ENCODE peak calls at places on chromosomes 6 and 20, in eight cellular contexts. S is effector memory CD4-positive, alpha-beta T cell; G is heart left ventricle; P is lung; Y is heart right ventricle; B is psoas muscle; J is GM12878; D is tibial nerve. N is an unnamed sample.

GRCh38 chr20:34525709-34526416 is 9.6 kb downstream of the DYNLRB1 start:
- DNase-seq in P (peak; percentile 86), D (peak; percentile 61), Y (peak; percentile 65), G (peak; percentile 87), B (peak; percentile 86), S (no peak), J (no peak), N (peak; percentile 95)

GRCh38 chr20:34888468-34888867 is 12.1 kb downstream of the ACSS2 start:
- DNase-seq in Y (no peak), S (no peak), B (no peak), J (no peak), G (no peak), P (no peak), D (no peak), N (no peak)

GRCh38 chr20:23404196-23404595 is 17.1 kb downstream of the NAPB start:
- DNase-seq in B (no peak), P (no peak), D (no peak), S (no peak), Y (no peak), G (no peak), J (no peak), N (no peak)

GRCh38 chr6:146358341-146359046 is 185.1 kb upstream of the RAB32 start:
- DNase-seq in B (no peak), J (no peak), D (no peak), Y (no peak), G (no peak), S (no peak), P (no peak), N (no peak)

GRCh38 chr20:57361517-57361916 is 10.5 kb downstream of the RAE1 start:
- DNase-seq in B (no peak), S (no peak), Y (no peak), J (no peak), G (no peak), D (no peak), P (no peak), N (no peak)

GRCh38 chr6:45555981-45556771 is 178.4 kb upstream of the SUPT3H start:
- DNase-seq in S (no peak), G (no peak), Y (no peak), B (no peak), P (no peak), J (no peak), D (no peak), N (peak; percentile 73)

GRCh38 chr20:34750484-34750883 is 46.3 kb downstream of the TP53INP2 start:
- DNase-seq in P (no peak), Y (no peak), D (no peak), S (no peak), J (no peak), G (no peak), B (no peak), N (no peak)

GRCh38 chr6:10312445-10312844 is 102.4 kb downstream of the TFAP2A start:
- DNase-seq in D (no peak), J (no peak), Y (no peak), B (no peak), S (no peak), P (no peak), G (no peak), N (no peak)

GRCh38 chr20:8571660-8572059 is 439.6 kb downstream of the PLCB1 start:
- DNase-seq in J (no peak), S (no peak), B (no peak), Y (no peak), G (no peak), D (no peak), P (no peak), N (no peak)

GRCh38 chr6:68649669-68650068 is 14.6 kb downstream of the ADGRB3 start:
- DNase-seq in Y (no peak), P (no peak), B (no peak), S (no peak), G (no peak), J (no peak), D (no peak), N (no peak)

GRCh38 chr6:37551867-37552266 is 52.2 kb upstream of the CCDC167 start:
- DNase-seq in J (no peak), Y (no peak), P (no peak), S (no peak), G (no peak), B (no peak), D (no peak), N (no peak)

GRCh38 chr6:10309826-10310405 is 105.0 kb downstream of the TFAP2A start:
- DNase-seq in Y (no peak), B (no peak), P (no peak), D (no peak), J (no peak), S (no peak), G (no peak), N (no peak)

GRCh38 chr20:33709905-33710541 is 10.1 kb downstream of the PXMP4 start:
- DNase-seq in J (no peak), G (no peak), B (no peak), S (no peak), Y (no peak), D (no peak), P (no peak), N (no peak)

GRCh38 chr20:45423700-45424099 is 7.8 kb downstream of the PIGT start:
- DNase-seq in D (no peak), J (no peak), G (no peak), B (no peak), P (no peak), S (no peak), Y (no peak), N (no peak)

GRCh38 chr6:25041676-25042598 is 106.2 kb upstream of the RIPOR2 start:
- DNase-seq in J (no peak), P (no peak), G (no peak), Y (no peak), D (no peak), B (no peak), S (peak; percentile 49), N (no peak)

GRCh38 chr20:5119435-5120188 is at the start of gene PCNA:
- DNase-seq in Y (peak; percentile 97), D (peak; percentile 97), B (peak; percentile 98), J (peak; percentile 90), P (peak; percentile 97), S (peak; percentile 93), G (peak; percentile 98), N (peak; percentile 99)

GRCh38 chr6:165231581-165232276 is 77.7 kb downstream of the C6orf118 start:
- DNase-seq in S (no peak), P (no peak), Y (no peak), D (no peak), G (peak; percentile 31), J (no peak), B (no peak), N (no peak)

GRCh38 chr6:43516367-43516696 is 394 bp downstream of the YIPF3 start:
- DNase-seq in P (no peak), D (no peak), B (no peak), G (no peak), J (no peak), S (no peak), Y (no peak), N (no peak)

GRCh38 chr6:133689863-133690262 is 199.1 kb upstream of the TCF21 start:
- DNase-seq in P (no peak), D (no peak), S (no peak), J (no peak), B (no peak), G (no peak), Y (no peak), N (no peak)

GRCh38 chr6:133697666-133698065 is 191.2 kb upstream of the TCF21 start:
- DNase-seq in J (no peak), Y (no peak), S (no peak), P (no peak), D (no peak), B (no peak), G (no peak), N (no peak)

GRCh38 chr6:133698272-133698671 is 190.6 kb upstream of the TCF21 start:
- DNase-seq in J (no peak), Y (no peak), B (no peak), D (no peak), S (no peak), P (no peak), G (no peak), N (no peak)

GRCh38 chr6:133688705-133689492 is 200.0 kb upstream of the TCF21 start:
- DNase-seq in G (no peak), J (no peak), Y (no peak), D (no peak), S (no peak), B (no peak), P (no peak), N (no peak)

DNA sequence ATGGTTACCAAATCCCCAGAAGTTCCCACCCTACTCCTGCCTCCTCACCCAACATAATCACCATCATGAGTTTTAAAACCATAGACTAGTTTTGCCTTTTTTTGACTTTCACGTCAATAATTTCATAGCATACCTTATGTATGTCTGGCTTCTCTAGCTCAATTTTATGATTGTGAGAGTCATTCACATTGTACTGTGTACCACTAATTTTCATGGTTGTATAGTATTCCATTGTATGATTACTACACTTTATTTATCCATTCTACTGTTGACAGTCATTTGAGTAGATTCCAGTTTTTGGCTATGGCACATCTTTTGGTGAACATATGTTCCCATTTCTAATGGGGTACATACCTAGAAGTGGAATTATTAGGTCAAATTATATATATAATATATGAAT is 195.3 kb upstream of the TCF21 start:
- DNase-seq in D (no peak), G (no peak), J (no peak), B (no peak), P (no peak), S (no peak), Y (no peak), N (no peak)
- H3K36me3 ChIP-seq in D (no peaks in the 10 kb centered on the region), G (no peaks in the 10 kb centered on the region), J (no peaks in the 10 kb centered on the region), B (no peaks in the 10 kb centered on the region), P (no peaks in the 10 kb centered on the region), S (no peaks in the 10 kb centered on the region), Y (no peaks in the 10 kb centered on the region), N (no peaks in the 10 kb centered on the region)

DNA sequence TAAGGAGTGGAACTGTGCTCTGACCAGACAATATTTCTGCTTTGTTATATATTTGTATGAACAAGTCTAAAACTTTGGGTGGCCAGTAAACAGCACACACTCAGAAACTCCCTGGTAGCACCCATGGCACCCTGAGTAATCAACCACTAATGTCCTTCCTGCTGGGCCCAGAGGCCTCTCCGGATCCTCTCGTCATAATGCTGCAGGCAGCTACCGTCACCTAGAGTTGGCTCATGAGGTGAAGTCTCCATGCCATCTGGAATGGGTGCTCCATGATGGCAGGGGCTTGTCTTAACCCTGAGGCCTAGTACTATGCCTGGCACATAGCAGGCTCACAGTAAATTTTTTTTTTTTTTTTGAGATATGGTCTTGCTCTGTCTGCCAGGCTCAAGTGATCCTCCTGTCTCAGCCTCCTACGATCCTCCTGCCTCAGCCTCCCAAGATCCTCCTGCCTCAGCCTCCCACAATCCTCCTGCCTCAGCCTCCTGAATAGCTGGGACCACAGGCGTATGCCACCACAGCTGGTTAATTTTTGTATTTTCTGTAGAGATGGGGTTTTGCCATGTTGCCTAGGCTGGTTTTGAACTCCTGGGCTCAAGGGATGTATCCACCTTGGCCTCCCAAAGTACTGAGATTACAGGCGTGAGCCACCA is 3.0 kb upstream of the SDCBP2 start:
- DNase-seq in G (no peak), D (no peak), B (no peak), S (no peak), Y (no peak), P (peak; percentile 22), J (no peak), N (no peak)
- H3K27ac ChIP-seq in G (peak overlapping the region; percentile 96), D (no peak overlapping the region), B (peak overlapping the region; percentile 93), S (no peak overlapping the region), Y (peak overlapping the region; percentile 99), P (peak overlapping the region; percentile 55), J (no peak overlapping the region), N (no peak overlapping the region)

GRCh38 chr20:63281741-63282665 is 9.4 kb downstream of the ARFGAP1 start:
- DNase-seq in B (peak; percentile 12), S (no peak), P (no peak), D (no peak), Y (peak; percentile 6), J (no peak), G (peak; percentile 7), N (no peak)
- H3K4me3 ChIP-seq in B (no peak overlapping the region), S (no peak overlapping the region), P (no peak overlapping the region), D (no peak overlapping the region), Y (no peak overlapping the region), J (no peak overlapping the region), G (no peak overlapping the region), N (no peak overlapping the region)

GRCh38 chr6:30548375-30548774 is 7.9 kb downstream of the GNL1 start:
- DNase-seq in G (no peak), P (no peak), D (no peak), J (no peak), B (no peak), S (no peak), Y (no peak), N (no peak)
- H3K36me3 ChIP-seq in G (no peaks in the 10 kb centered on the region), P (peaks cover 33% of the 10 kb centered on the region), D (peaks cover 81% of the 10 kb centered on the region), J (peaks cover 7% of the 10 kb centered on the region), B (peaks cover 6% of the 10 kb centered on the region), S (peaks cover 54% of the 10 kb centered on the region), Y (peaks cover 83% of the 10 kb centered on the region), N (peaks cover 39% of the 10 kb centered on the region)